ENCODE peak calls at places on chromosomes 7 and 10, in seven cellular contexts. L, R, V, F, G, Y and W are unnamed samples.

GRCh38 chr10:8060010-8060703 is 5.7 kb downstream of the GATA3 start:
- DNase-seq in V (no peak), F (peak; percentile 76), Y (no peak), R (no peak), G (no peak), L (peak; percentile 22), W (no peak)

GRCh38 chr10:97355571-97355975 is 21.0 kb upstream of the FRAT2 start:
- DNase-seq in Y (no peak), G (no peak), R (peak; percentile 30), V (no peak), F (peak; percentile 64), L (no peak), W (no peak)

GRCh38 chr10:86249794-86250193 is 116.8 kb downstream of the GRID1 start:
- DNase-seq in R (no peak), V (no peak), F (no peak), L (no peak), Y (no peak), G (no peak), W (no peak)

GRCh38 chr10:119750391-119751230 is 24.8 kb downstream of the INPP5F start:
- DNase-seq in V (peak; percentile 67), L (no peak), R (peak; percentile 81), F (peak; percentile 84), Y (peak; percentile 72), G (peak; percentile 69), W (peak; percentile 58)

GRCh38 chr7:105985250-105985649 is 22.2 kb downstream of the CDHR3 start:
- DNase-seq in F (no peak), Y (no peak), G (no peak), R (no peak), L (no peak), V (no peak), W (no peak)

GRCh38 chr10:130371686-130372085 is 235.5 kb downstream of the GLRX3 start:
- DNase-seq in L (no peak), G (no peak), R (no peak), F (no peak), Y (no peak), V (no peak), W (no peak)

GRCh38 chr7:140732436-140732835 is 35.9 kb downstream of the NDUFB2 start:
- DNase-seq in Y (no peak), R (no peak), G (no peak), L (no peak), V (no peak), F (peak; percentile 46), W (no peak)

GRCh38 chr7:137545059-137545730 is 201.7 kb upstream of the PTN start:
- DNase-seq in F (no peak), L (no peak), R (no peak), V (no peak), G (peak; percentile 10), Y (no peak), W (no peak)

GRCh38 chr7:112009081-112009480 is 197.1 kb downstream of the DOCK4 start:
- DNase-seq in F (no peak), L (no peak), V (no peak), R (no peak), G (peak; percentile 33), Y (no peak), W (no peak)

GRCh38 chr7:80206763-80207162 is 72.1 kb downstream of the GNAI1 start:
- DNase-seq in F (no peak), V (no peak), R (no peak), L (no peak), G (no peak), Y (no peak), W (no peak)

GRCh38 chr10:30538086-30538485 is 91.5 kb downstream of the LYZL2 start:
- DNase-seq in R (no peak), V (no peak), L (no peak), Y (no peak), F (no peak), G (peak; percentile 22), W (no peak)

GRCh38 chr7:21902240-21902639 is 43.5 kb downstream of the CDCA7L start:
- DNase-seq in F (no peak), L (peak; percentile 11), G (peak; percentile 25), V (no peak), R (no peak), Y (no peak), W (no peak)

GRCh38 chr7:76272872-76273271 is 29.6 kb upstream of the HSPB1 start:
- DNase-seq in G (no peak), R (no peak), V (no peak), L (no peak), Y (no peak), F (no peak), W (no peak)

GRCh38 chr10:22003964-22004281 is 393 bp upstream of the DNAJC1 start:
- DNase-seq in R (no peak), F (no peak), G (no peak), V (no peak), Y (no peak), L (no peak), W (no peak)

GRCh38 chr10:22002531-22003110 is 909 bp downstream of the DNAJC1 start:
- DNase-seq in Y (no peak), G (peak; percentile 37), R (no peak), V (no peak), F (peak; percentile 10), L (no peak), W (peak; percentile 24)

GRCh38 chr10:22005763-22006162 is 2.2 kb upstream of the DNAJC1 start:
- DNase-seq in L (no peak), R (no peak), F (no peak), V (no peak), Y (no peak), G (no peak), W (no peak)

GRCh38 chr10:22006379-22006884 is 2.9 kb upstream of the DNAJC1 start:
- DNase-seq in V (no peak), L (no peak), Y (no peak), G (no peak), R (no peak), F (no peak), W (no peak)

GRCh38 chr10:22003111-22003963 is at the start of gene DNAJC1:
- DNase-seq in F (peak; percentile 99), G (peak; percentile 93), Y (peak; percentile 95), L (peak; percentile 47), R (peak; percentile 99), V (peak; percentile 97), W (peak; percentile 95)
- TF ChIP-seq CTCF in F (peak; percentile 12), G (no peak), Y (no peak), L (no peak), R (peak; percentile 7), V (no peak), W (no peak)

GRCh38 chr10:124329941-124330340 is 88.8 kb downstream of the OAT start:
- DNase-seq in G (no peak), R (no peak), F (no peak), Y (no peak), V (no peak), L (no peak), W (no peak)
- TF ChIP-seq CTCF in G (no peak), R (no peak), F (no peak), Y (no peak), V (no peak), L (no peak), W (no peak)

DNA sequence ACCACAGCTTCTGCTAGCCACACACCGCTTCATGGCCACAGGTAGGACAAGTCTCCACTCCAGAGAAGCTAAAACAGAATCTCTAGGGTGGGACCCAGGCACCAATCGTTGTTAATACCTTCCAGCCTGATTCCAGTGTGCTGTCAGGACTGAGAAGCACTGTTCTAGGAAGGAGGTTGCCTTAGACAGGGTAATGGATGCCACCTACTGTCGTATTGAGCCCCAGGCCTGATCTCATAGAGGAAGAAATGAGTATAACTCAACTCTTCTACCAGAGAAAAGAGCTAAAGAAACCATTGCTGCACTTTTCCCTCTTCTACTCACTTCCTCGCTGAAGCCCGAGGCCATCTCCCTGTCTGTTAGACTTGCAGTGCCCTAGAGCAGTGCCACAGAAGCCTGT is 31.8 kb downstream of the CNNM1 start:
- DNase-seq in F (no peak), G (no peak), L (no peak), Y (no peak), R (no peak), V (no peak), W (no peak)
- TF ChIP-seq CTCF in F (no peak), G (no peak), L (no peak), Y (no peak), R (no peak), V (no peak), W (no peak)

DNA sequence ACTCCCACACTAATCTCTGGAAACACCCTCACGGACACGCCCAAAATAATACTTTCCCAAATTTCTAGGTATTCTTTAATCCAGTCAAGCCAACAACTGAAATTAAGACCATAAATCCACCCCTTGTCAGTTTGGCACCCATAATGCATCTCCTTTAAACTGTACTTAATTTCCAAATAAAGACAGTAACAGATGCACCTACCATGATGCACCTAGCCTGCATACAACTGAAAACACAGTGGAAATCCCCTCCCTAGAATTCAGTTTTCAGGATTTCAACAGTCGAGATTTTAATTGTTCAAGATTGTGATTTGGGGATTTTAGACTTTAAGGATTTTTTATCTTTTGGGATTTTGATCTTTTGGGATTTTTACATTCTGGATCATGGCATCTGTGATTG is 17.1 kb downstream of the STK17A start:
- DNase-seq in R (no peak), Y (no peak), F (no peak), V (no peak), L (no peak), G (no peak), W (no peak)
- TF ChIP-seq CTCF in R (no peak), Y (no peak), F (no peak), V (no peak), L (no peak), G (no peak), W (no peak)

GRCh38 chr7:13988011-13988410 is 1.5 kb downstream of the ETV1 start:
- DNase-seq in L (no peak), V (no peak), R (no peak), G (peak; percentile 57), Y (no peak), F (peak; percentile 38), W (no peak)

GRCh38 chr7:13989944-13990295 is 454 bp upstream of the ETV1 start:
- DNase-seq in Y (no peak), R (no peak), L (no peak), F (no peak), V (no peak), G (peak; percentile 3), W (peak; percentile 19)

GRCh38 chr7:13990319-13990983 is 985 bp upstream of the ETV1 start:
- DNase-seq in Y (peak; percentile 54), R (peak; percentile 40), V (peak; percentile 45), L (no peak), G (peak; percentile 53), F (peak; percentile 81), W (peak; percentile 38)

GRCh38 chr7:13988765-13989137 is 715 bp downstream of the ETV1 start:
- DNase-seq in V (no peak), F (peak; percentile 64), L (no peak), G (peak; percentile 25), R (no peak), Y (peak; percentile 57), W (no peak)

DNA sequence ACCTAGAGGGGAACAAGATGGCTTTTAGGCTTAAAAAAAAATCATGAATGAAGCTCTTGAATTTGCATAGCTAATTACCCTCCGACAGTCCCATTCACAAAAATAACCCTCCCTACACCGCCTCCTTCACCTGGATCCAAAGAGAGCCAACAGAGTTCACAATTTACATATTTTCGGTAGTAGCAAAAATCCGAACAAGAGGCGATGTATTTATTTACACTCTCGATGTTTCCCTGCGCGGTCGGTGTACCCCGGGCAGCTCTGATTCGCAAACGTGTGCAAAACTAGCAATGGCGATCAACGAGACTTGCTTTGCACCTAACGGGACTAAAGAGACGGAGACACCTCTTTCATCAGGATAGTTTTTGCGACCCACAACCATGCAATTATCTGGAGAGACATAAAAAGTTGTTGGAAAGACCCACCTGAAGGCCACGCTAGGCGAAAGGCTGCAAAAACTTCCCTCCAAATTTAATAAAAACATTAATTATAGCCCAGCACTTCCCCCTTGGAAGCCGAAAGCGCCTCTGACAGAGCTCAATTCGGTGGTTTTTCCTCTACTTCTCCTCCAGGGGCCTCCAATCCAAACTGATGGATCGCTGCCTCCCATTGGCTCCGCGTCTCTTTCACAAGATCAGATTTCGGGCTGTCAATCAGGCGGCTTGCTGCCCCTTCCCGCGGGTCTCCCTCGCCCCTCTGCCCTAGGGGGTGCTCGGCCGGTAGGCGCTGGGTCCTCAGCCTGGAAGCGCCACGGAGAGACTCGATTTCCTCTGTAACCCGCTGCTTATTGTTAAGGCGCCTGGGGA is at the start of gene ETV1:
- DNase-seq in L (no peak), Y (peak; percentile 75), V (peak; percentile 76), F (peak; percentile 96), R (peak; percentile 63), G (peak; percentile 74), W (peak; percentile 14)
- TF ChIP-seq CTCF in L (peak; percentile 57), Y (peak; percentile 49), V (peak; percentile 47), F (peak; percentile 54), R (no peak), G (peak; percentile 57), W (no peak)